ENCODE peak calls at places on chromosomes 1 and 21, in six cellular contexts. D is activated CD4-positive, alpha-beta T cell treated with anti-CD3 and anti-CD28 coated beads, Interleukin-2, amount 50 U/mL, for 48 hours; P is NCI-H1694 treated with DMSO at 0.1 percent for 48 hours; G is stimulated activated CD4-positive, alpha-beta T cell treated with anti-CD3 and anti-CD28 coated beads, Interleukin-4, amount 100 ng/mL, for 4 hours; Z is HT-29; W is activated T-helper 1 cell treated with anti-CD3 and anti-CD28 coated beads, Interleukin-2, amount 50 U/mL, for 16 hours. H is an unnamed sample.

GRCh38 chr1:6743189-6744101 is 41.8 kb upstream of the CAMTA1 start:
- DNase-seq in D (peak; percentile 21), P (no peak), G (no peak), Z (no peak), W (no peak), H (peak; percentile 9)

GRCh38 chr1:6581561-6582305 is 1.9 kb downstream of the ZBTB48 start:
- DNase-seq in D (no peak), P (no peak), G (no peak), Z (peak; percentile 23), W (no peak), H (no peak)

GRCh38 chr1:91502882-91503184 is 2.2 kb downstream of the CDC7 start:
- DNase-seq in D (no peak), P (peak; percentile 42), G (no peak), Z (no peak), W (no peak), H (no peak)

GRCh38 chr21:41631564-41632461 is 123.9 kb upstream of the TMPRSS2 start:
- DNase-seq in D (no peak), P (no peak), G (no peak), Z (peak; percentile 95), W (no peak), H (no peak)

GRCh38 chr1:54212872-54213271 is 12.9 kb downstream of the MRPL37 start:
- DNase-seq in D (no peak), P (no peak), G (no peak), Z (no peak), W (no peak), H (no peak)

GRCh38 chr1:109623601-109624161 is 4.0 kb downstream of the AMPD2 start:
- DNase-seq in D (no peak), P (no peak), G (no peak), Z (no peak), W (no peak), H (no peak)

GRCh38 chr1:37692078-37692833 is at the start of gene CDCA8:
- DNase-seq in D (peak; percentile 99), P (peak; percentile 96), G (peak; percentile 96), Z (peak; percentile 97), W (peak; percentile 98), H (peak; percentile 98)

GRCh38 chr1:5597991-5598823 is 394.0 kb downstream of the NPHP4 start:
- DNase-seq in D (no peak), P (no peak), G (no peak), Z (peak; percentile 9), W (no peak), H (no peak)

GRCh38 chr1:1434131-1434811 is 1.2 kb upstream of the VWA1 start:
- DNase-seq in D (peak; percentile 32), P (no peak), G (no peak), Z (peak; percentile 61), W (no peak), H (no peak)

GRCh38 chr1:202750761-202751160 is 40.5 kb upstream of the SYT2 start:
- DNase-seq in D (no peak), P (no peak), G (no peak), Z (no peak), W (no peak), H (no peak)

GRCh38 chr1:216700779-216701178 is 22.4 kb downstream of the ESRRG start:
- DNase-seq in D (no peak), P (no peak), G (no peak), Z (no peak), W (no peak), H (no peak)

GRCh38 chr1:154557939-154558609 is 388 bp downstream of the UBE2Q1 start:
- DNase-seq in D (peak; percentile 36), P (no peak), G (peak; percentile 40), Z (peak; percentile 19), W (peak; percentile 26), H (peak; percentile 18)

GRCh38 chr1:27504588-27505419 is 14.8 kb upstream of the WASF2 start:
- DNase-seq in D (no peak), P (no peak), G (no peak), Z (no peak), W (no peak), H (no peak)

H was measured in stimulated activated naive B cell treated with anti-CD40 and anti-IgM and Interleukin-4, amounts not matched to agents 10 μg/mL and 1 μg/mL and 100 μg/mL, for 72 hours.